ENCODE peak calls at places on chromosomes 13 and 19, in ten cellular contexts. W is NCI-H748 treated with DMSO at 0.1 percent for 48 hours; M is hepatic stellate cell; F is activated T-helper 1 cell treated with anti-CD3 and anti-CD28 coated beads, Interleukin-2, amount 50 U/mL, for 16 hours; B is mesendoderm; T is endothelial cell; N is GM23248; P is DMS79; J is effector CD4-positive, alpha-beta T cell; C is cardiac fibroblast. O is an unnamed sample.

GRCh38 chr19:54319049-54319448 is 6.1 kb upstream of the LILRA5 start:
- DNase-seq in W (no peak), M (no peak), F (no peak), B (no peak), T (no peak), N (no peak), P (no peak), J (no peak), C (no peak), O (no peak)

GRCh38 chr19:19062454-19063182 is 1.2 kb upstream of the SLC25A42 start:
- DNase-seq in W (no peak), M (peak; percentile 58), F (no peak), B (peak; percentile 62), T (no peak), N (peak; percentile 63), P (peak; percentile 9), J (no peak), C (no peak), O (no peak)

GRCh38 chr13:93243375-93244063 is 16.9 kb downstream of the GPC6 start:
- DNase-seq in W (no peak), M (no peak), F (no peak), B (no peak), T (no peak), N (no peak), P (no peak), J (no peak), C (no peak), O (no peak)

GRCh38 chr19:38523319-38523718 is 89.8 kb downstream of the RYR1 start:
- DNase-seq in W (no peak), M (no peak), F (no peak), B (no peak), T (no peak), N (no peak), P (no peak), J (no peak), C (no peak), O (no peak)

GRCh38 chr19:13007292-13008045 is 12.2 kb downstream of the NFIX start:
- DNase-seq in W (no peak), M (no peak), F (no peak), B (no peak), T (no peak), N (peak; percentile 37), P (no peak), J (no peak), C (no peak), O (peak; percentile 90)

GRCh38 chr13:34044660-34045080 is 226.7 kb downstream of the RFC3 start:
- DNase-seq in W (no peak), M (peak; percentile 6), F (no peak), B (no peak), T (no peak), N (peak; percentile 80), P (peak; percentile 1), J (no peak), C (peak; percentile 66), O (no peak)

GRCh38 chr13:99383511-99383921 is 76.3 kb upstream of the GPR183 start:
- DNase-seq in W (no peak), M (no peak), F (no peak), B (no peak), T (no peak), N (no peak), P (no peak), J (no peak), C (no peak), O (no peak)

GRCh38 chr19:10290439-10290875 is 705 bp downstream of the ICAM5 start:
- DNase-seq in W (no peak), M (no peak), F (no peak), B (peak; percentile 21), T (no peak), N (peak; percentile 73), P (peak; percentile 22), J (peak; percentile 9), C (no peak), O (no peak)

GRCh38 chr19:35777411-35777841 is 2.1 kb downstream of the ARHGAP33 start:
- DNase-seq in W (no peak), M (no peak), F (no peak), B (peak; percentile 83), T (no peak), N (no peak), P (no peak), J (no peak), C (no peak), O (no peak)

GRCh38 chr19:1673645-1674292 is 21.4 kb upstream of the TCF3 start:
- DNase-seq in W (no peak), M (no peak), F (no peak), B (no peak), T (no peak), N (no peak), P (no peak), J (no peak), C (no peak), O (no peak)

GRCh38 chr13:24168980-24169379 is 8.5 kb downstream of the SPATA13 start:
- DNase-seq in W (no peak), M (no peak), F (no peak), B (peak; percentile 32), T (no peak), N (peak; percentile 57), P (no peak), J (no peak), C (no peak), O (no peak)

GRCh38 chr19:1755467-1756155 is 2.3 kb downstream of the ONECUT3 start:
- DNase-seq in W (no peak), M (no peak), F (no peak), B (no peak), T (no peak), N (no peak), P (no peak), J (no peak), C (no peak), O (no peak)

GRCh38 chr19:50679177-50680125 is 30.2 kb downstream of the C19orf81 start:
- DNase-seq in W (peak; percentile 25), M (peak; percentile 97), F (peak; percentile 52), B (peak; percentile 70), T (peak; percentile 18), N (peak; percentile 85), P (no peak), J (peak; percentile 45), C (peak; percentile 73), O (peak; percentile 82)

GRCh38 chr19:48568345-48568886 is 16.4 kb downstream of the SULT2B1 start:
- DNase-seq in W (no peak), M (peak; percentile 85), F (no peak), B (peak; percentile 88), T (no peak), N (peak; percentile 98), P (peak; percentile 47), J (no peak), C (peak; percentile 93), O (peak; percentile 95)

GRCh38 chr13:48655291-48655690 is 1.6 kb downstream of the CYSLTR2 start:
- DNase-seq in W (no peak), M (no peak), F (no peak), B (no peak), T (no peak), N (no peak), P (no peak), J (no peak), C (no peak), O (no peak)

GRCh38 chr13:44816701-44817684 is 172.3 kb downstream of the NUFIP1 start:
- DNase-seq in W (no peak), M (peak; percentile 47), F (no peak), B (peak; percentile 11), T (no peak), N (peak; percentile 71), P (no peak), J (no peak), C (no peak), O (no peak)

GRCh38 chr19:2922987-2923386 is 21.8 kb downstream of the ZNF77 start:
- DNase-seq in W (no peak), M (no peak), F (no peak), B (peak; percentile 89), T (no peak), N (no peak), P (peak; percentile 26), J (no peak), C (peak; percentile 20), O (no peak)

GRCh38 chr19:31356587-31357314 is 7.5 kb upstream of the TSHZ3 start:
- DNase-seq in W (no peak), M (no peak), F (peak; percentile 41), B (peak; percentile 67), T (peak; percentile 66), N (no peak), P (no peak), J (peak; percentile 29), C (no peak), O (peak; percentile 30)

O was measured in psoas muscle.